ENCODE peak calls at places on chromosome 10, in five cellular contexts. One of them, this sample, is unnamed.

GRCh38 chr10:116113721-116114501 is 159.1 kb downstream of the GFRA1 start:
- DNase-seq in GM12864: no peak
- DNase-seq in ecto neural progenitor cell: no peak
- DNase-seq in thoracic aorta: no peak
- DNase-seq in BJ: peak
- DNase-seq in this sample: no peak

GRCh38 chr10:48691812-48692528 is 7.3 kb downstream of the WDFY4 start:
- DNase-seq in GM12864: no peak
- DNase-seq in ecto neural progenitor cell: no peak
- DNase-seq in thoracic aorta: no peak
- DNase-seq in BJ: no peak
- DNase-seq in this sample: peak

GRCh38 chr10:50395279-50395678 is 144.0 kb upstream of the ASAH2 start:
- DNase-seq in GM12864: no peak
- DNase-seq in ecto neural progenitor cell: no peak
- DNase-seq in thoracic aorta: no peak
- DNase-seq in BJ: no peak
- DNase-seq in this sample: no peak

GRCh38 chr10:114754445-114755320 is 66.9 kb upstream of the FHIP2A start:
- DNase-seq in GM12864: no peak
- DNase-seq in ecto neural progenitor cell: no peak
- DNase-seq in thoracic aorta: no peak
- DNase-seq in BJ: peak
- DNase-seq in this sample: no peak

GRCh38 chr10:3102721-3103410 is 35.5 kb downstream of the PFKP start:
- DNase-seq in GM12864: no peak
- DNase-seq in ecto neural progenitor cell: no peak
- DNase-seq in thoracic aorta: no peak
- DNase-seq in BJ: no peak
- DNase-seq in this sample: no peak

GRCh38 chr10:125559210-125559609 is 123.8 kb downstream of the TEX36 start:
- DNase-seq in GM12864: no peak
- DNase-seq in ecto neural progenitor cell: no peak
- DNase-seq in thoracic aorta: no peak
- DNase-seq in BJ: no peak
- DNase-seq in this sample: no peak

GRCh38 chr10:2921956-2922680 is 145.2 kb upstream of the PFKP start:
- DNase-seq in GM12864: no peak
- DNase-seq in ecto neural progenitor cell: no peak
- DNase-seq in thoracic aorta: no peak
- DNase-seq in BJ: no peak
- DNase-seq in this sample: no peak

GRCh38 chr10:102220612-102221011 is 5.5 kb upstream of the ELOVL3 start:
- DNase-seq in GM12864: no peak
- DNase-seq in ecto neural progenitor cell: no peak
- DNase-seq in thoracic aorta: no peak
- DNase-seq in BJ: no peak
- DNase-seq in this sample: no peak

GRCh38 chr10:9198611-9199010 is 1144.1 kb downstream of the GATA3 start:
- DNase-seq in GM12864: no peak
- DNase-seq in ecto neural progenitor cell: no peak
- DNase-seq in thoracic aorta: no peak
- DNase-seq in BJ: peak
- DNase-seq in this sample: no peak

GRCh38 chr10:133306941-133307379 is 1.7 kb downstream of the TUBGCP2 start:
- DNase-seq in GM12864: no peak
- DNase-seq in ecto neural progenitor cell: no peak
- DNase-seq in thoracic aorta: no peak
- DNase-seq in BJ: no peak
- DNase-seq in this sample: no peak

GRCh38 chr10:69692891-69693290 is 62.8 kb downstream of the FAM241B start:
- DNase-seq in GM12864: no peak
- DNase-seq in ecto neural progenitor cell: no peak
- DNase-seq in thoracic aorta: no peak
- DNase-seq in BJ: no peak
- DNase-seq in this sample: no peak

GRCh38 chr10:91610444-91610843 is 22.4 kb downstream of the PPP1R3C start:
- DNase-seq in GM12864: no peak
- DNase-seq in ecto neural progenitor cell: no peak
- DNase-seq in thoracic aorta: no peak
- DNase-seq in BJ: no peak
- DNase-seq in this sample: no peak

GRCh38 chr10:20760450-20760849 is 136.7 kb downstream of the NEBL start:
- DNase-seq in GM12864: no peak
- DNase-seq in ecto neural progenitor cell: no peak
- DNase-seq in thoracic aorta: no peak
- DNase-seq in BJ: no peak
- DNase-seq in this sample: peak

GRCh38 chr10:119807960-119808697 is 64.5 kb downstream of the MCMBP start:
- DNase-seq in GM12864: no peak
- DNase-seq in ecto neural progenitor cell: no peak
- DNase-seq in thoracic aorta: no peak
- DNase-seq in BJ: peak
- DNase-seq in this sample: peak

GRCh38 chr10:99115703-99116102 is 119.9 kb downstream of the HPSE2 start:
- DNase-seq in GM12864: no peak
- DNase-seq in ecto neural progenitor cell: no peak
- DNase-seq in thoracic aorta: no peak
- DNase-seq in BJ: no peak
- DNase-seq in this sample: no peak

GRCh38 chr10:77713506-77714280 is 76.1 kb upstream of the KCNMA1 start:
- DNase-seq in GM12864: no peak
- DNase-seq in ecto neural progenitor cell: no peak
- DNase-seq in thoracic aorta: no peak
- DNase-seq in BJ: no peak
- DNase-seq in this sample: peak

GRCh38 chr10:53403688-53404087 is 631.1 kb upstream of the MBL2 start:
- DNase-seq in GM12864: no peak
- DNase-seq in ecto neural progenitor cell: no peak
- DNase-seq in thoracic aorta: no peak
- DNase-seq in BJ: no peak
- DNase-seq in this sample: no peak

GRCh38 chr10:30829921-30830671 is 200.5 kb upstream of the LYZL2 start:
- DNase-seq in GM12864: no peak
- DNase-seq in ecto neural progenitor cell: no peak
- DNase-seq in thoracic aorta: no peak
- DNase-seq in BJ: no peak
- DNase-seq in this sample: no peak

GRCh38 chr10:77493851-77494788 is 143.5 kb downstream of the KCNMA1 start:
- DNase-seq in GM12864: no peak
- DNase-seq in ecto neural progenitor cell: no peak
- DNase-seq in thoracic aorta: no peak
- DNase-seq in BJ: no peak
- DNase-seq in this sample: no peak

GRCh38 chr10:13414855-13415254 is 66.8 kb upstream of the SEPHS1 start:
- DNase-seq in GM12864: no peak
- DNase-seq in ecto neural progenitor cell: no peak
- DNase-seq in thoracic aorta: no peak
- DNase-seq in BJ: no peak
- DNase-seq in this sample: no peak

GRCh38 chr10:100025528-100026070 is 15.9 kb upstream of the DNMBP start:
- DNase-seq in GM12864: no peak
- DNase-seq in ecto neural progenitor cell: no peak
- DNase-seq in thoracic aorta: no peak
- DNase-seq in BJ: peak
- DNase-seq in this sample: no peak

GRCh38 chr10:79025113-79025832 is 43.5 kb upstream of the ZMIZ1 start:
- DNase-seq in GM12864: no peak
- DNase-seq in ecto neural progenitor cell: no peak
- DNase-seq in thoracic aorta: no peak
- DNase-seq in BJ: no peak
- DNase-seq in this sample: no peak

GRCh38 chr10:74453151-74453550 is 302.1 kb downstream of the ADK start:
- DNase-seq in GM12864: no peak
- DNase-seq in ecto neural progenitor cell: no peak
- DNase-seq in thoracic aorta: no peak
- DNase-seq in BJ: no peak
- DNase-seq in this sample: no peak

GRCh38 chr10:14389981-14390590 is 59.4 kb upstream of the FRMD4A start:
- DNase-seq in GM12864: peak
- DNase-seq in ecto neural progenitor cell: no peak
- DNase-seq in thoracic aorta: no peak
- DNase-seq in BJ: no peak
- DNase-seq in this sample: no peak

GRCh38 chr10:120511165-120511564 is 54.1 kb downstream of the PLPP4 start:
- DNase-seq in GM12864: no peak
- DNase-seq in ecto neural progenitor cell: no peak
- DNase-seq in thoracic aorta: no peak
- DNase-seq in BJ: no peak
- DNase-seq in this sample: peak

GRCh38 chr10:33332183-33333031 is 2.1 kb downstream of the NRP1 start:
- DNase-seq in GM12864: no peak
- DNase-seq in ecto neural progenitor cell: no peak
- DNase-seq in thoracic aorta: no peak
- DNase-seq in BJ: no peak
- DNase-seq in this sample: no peak

GRCh38 chr10:133357293-133358151 is at the start of gene FUOM:
- DNase-seq in GM12864: no peak
- DNase-seq in ecto neural progenitor cell: peak
- DNase-seq in thoracic aorta: no peak
- DNase-seq in BJ: no peak
- DNase-seq in this sample: no peak

GRCh38 chr10:91880310-91880709 is 29.0 kb downstream of the FGFBP3 start:
- DNase-seq in GM12864: no peak
- DNase-seq in ecto neural progenitor cell: peak
- DNase-seq in thoracic aorta: no peak
- DNase-seq in BJ: no peak
- DNase-seq in this sample: no peak

GRCh38 chr10:6878067-6878412 is 298.0 kb upstream of the PRKCQ start:
- DNase-seq in GM12864: no peak
- DNase-seq in ecto neural progenitor cell: no peak
- DNase-seq in thoracic aorta: no peak
- DNase-seq in BJ: no peak
- DNase-seq in this sample: no peak

GRCh38 chr10:14601872-14602725 is 172.6 kb downstream of the FAM107B start:
- DNase-seq in GM12864: peak
- DNase-seq in ecto neural progenitor cell: no peak
- DNase-seq in thoracic aorta: no peak
- DNase-seq in BJ: peak
- DNase-seq in this sample: no peak

GRCh38 chr10:110613341-110613995 is 30.7 kb upstream of the RBM20 start:
- DNase-seq in GM12864: no peak
- DNase-seq in ecto neural progenitor cell: no peak
- DNase-seq in thoracic aorta: no peak
- DNase-seq in BJ: no peak
- DNase-seq in this sample: no peak

GRCh38 chr10:129615381-129615780 is 148.3 kb downstream of the MGMT start:
- DNase-seq in GM12864: no peak
- DNase-seq in ecto neural progenitor cell: no peak
- DNase-seq in thoracic aorta: no peak
- DNase-seq in BJ: no peak
- DNase-seq in this sample: peak

GRCh38 chr10:43679509-43679908 is 30.8 kb upstream of the ZNF32 start:
- DNase-seq in GM12864: no peak
- DNase-seq in ecto neural progenitor cell: no peak
- DNase-seq in thoracic aorta: no peak
- DNase-seq in BJ: no peak
- DNase-seq in this sample: no peak

GRCh38 chr10:3532644-3533043 is 252.4 kb downstream of the KLF6 start:
- DNase-seq in GM12864: no peak
- DNase-seq in ecto neural progenitor cell: no peak
- DNase-seq in thoracic aorta: no peak
- DNase-seq in BJ: no peak
- DNase-seq in this sample: no peak

GRCh38 chr10:130137077-130137448 is 872 bp downstream of the GLRX3 start:
- DNase-seq in GM12864: no peak
- DNase-seq in ecto neural progenitor cell: no peak
- DNase-seq in thoracic aorta: no peak
- DNase-seq in BJ: no peak
- DNase-seq in this sample: no peak

GRCh38 chr10:11742779-11743298 is 657 bp downstream of the ECHDC3 start:
- DNase-seq in GM12864: no peak
- DNase-seq in ecto neural progenitor cell: no peak
- DNase-seq in thoracic aorta: no peak
- DNase-seq in BJ: no peak
- DNase-seq in this sample: no peak

GRCh38 chr10:115018185-115018931 is 74.8 kb upstream of the ATRNL1 start:
- DNase-seq in GM12864: no peak
- DNase-seq in ecto neural progenitor cell: no peak
- DNase-seq in thoracic aorta: no peak
- DNase-seq in BJ: no peak
- DNase-seq in this sample: peak

GRCh38 chr10:1057106-1057657 is 997 bp downstream of the WDR37 start:
- DNase-seq in GM12864: no peak
- DNase-seq in ecto neural progenitor cell: peak
- DNase-seq in thoracic aorta: no peak
- DNase-seq in BJ: no peak
- DNase-seq in this sample: no peak

This sample was measured in esophagus muscularis mucosa.